ENCODE peak calls at places on chromosome 11, in four cellular contexts. A is HepG2, V is K562, L is GM12878. R is an unnamed sample.
A peak's percentile ranks its signal among the peaks of the same experiment; 100 is the strongest.

GRCh38 chr11:128236506-128237498 is 350.6 kb downstream of the ETS1 start:
- DNase-seq in A (no peak), V (no peak), L (no peak), R (no peak)

GRCh38 chr11:68617925-68618809 is 66.2 kb upstream of the GAL start:
- DNase-seq in A (no peak), V (no peak), L (no peak), R (no peak)

GRCh38 chr11:36069576-36070214 is 125.8 kb downstream of the LDLRAD3 start:
- DNase-seq in A (no peak), V (no peak), L (peak; percentile 15), R (no peak)

GRCh38 chr11:111694851-111695250 is 71.3 kb downstream of the PPP2R1B start:
- DNase-seq in A (no peak), V (no peak), L (no peak), R (peak; percentile 10)

GRCh38 chr11:60658409-60658808 is 41.0 kb upstream of the MS4A8 start:
- DNase-seq in A (peak; percentile 35), V (no peak), L (no peak), R (no peak)

GRCh38 chr11:92596596-92597317 is 372.1 kb downstream of the FAT3 start:
- DNase-seq in A (no peak), V (no peak), L (no peak), R (no peak)

GRCh38 chr11:67438121-67438902 is 830 bp upstream of the PTPRCAP start:
- DNase-seq in A (no peak), V (peak; percentile 38), L (no peak), R (no peak)

GRCh38 chr11:36306888-36307287 is 10.8 kb downstream of the PRR5L start:
- DNase-seq in A (peak; percentile 36), V (no peak), L (no peak), R (no peak)

GRCh38 chr11:69472766-69473519 is 8.5 kb upstream of the LINC01488 start:
- DNase-seq in A (no peak), V (no peak), L (no peak), R (no peak)

GRCh38 chr11:94732617-94733292 is 35.4 kb upstream of the AMOTL1 start:
- DNase-seq in A (no peak), V (no peak), L (no peak), R (no peak)

GRCh38 chr11:9922806-9923205 is 258.9 kb downstream of the SWAP70 start:
- DNase-seq in A (no peak), V (no peak), L (no peak), R (no peak)

GRCh38 chr11:10818594-10818993 is 9.9 kb upstream of the EIF4G2 start:
- DNase-seq in A (no peak), V (no peak), L (no peak), R (no peak)

GRCh38 chr11:46936138-46937110 is at the start of gene CSTPP1:
- DNase-seq in A (peak; percentile 88), V (peak; percentile 98), L (peak; percentile 77), R (peak; percentile 95)

GRCh38 chr11:33930317-33931021 is 38.6 kb upstream of the LMO2 start:
- DNase-seq in A (no peak), V (no peak), L (no peak), R (no peak)

GRCh38 chr11:124839051-124839971 is 25.9 kb upstream of the ROBO3 start:
- DNase-seq in A (no peak), V (peak; percentile 20), L (no peak), R (no peak)

GRCh38 chr11:120089036-120090001 is 48.6 kb downstream of the TRIM29 start:
- DNase-seq in A (no peak), V (no peak), L (no peak), R (no peak)

GRCh38 chr11:128720522-128720985 is 26.7 kb downstream of the FLI1 start:
- DNase-seq in A (no peak), V (no peak), L (no peak), R (no peak)

GRCh38 chr11:121449626-121450025 is 2.5 kb upstream of the SORL1 start:
- DNase-seq in A (no peak), V (no peak), L (no peak), R (no peak)

GRCh38 chr11:85385561-85385960 is 241.6 kb downstream of the DLG2 start:
- DNase-seq in A (no peak), V (no peak), L (no peak), R (no peak)

GRCh38 chr11:80388536-80388935 is 947.7 kb upstream of the TENM4 start:
- DNase-seq in A (no peak), V (no peak), L (no peak), R (no peak)

GRCh38 chr11:33696931-33697638 is 3.5 kb downstream of the C11orf91 start:
- DNase-seq in A (no peak), V (no peak), L (no peak), R (no peak)

GRCh38 chr11:8075119-8075726 is 5.8 kb upstream of the TUB start:
- DNase-seq in A (no peak), V (no peak), L (no peak), R (no peak)

GRCh38 chr11:64163951-64164350 is 2.0 kb downstream of the MACROD1 start:
- DNase-seq in A (no peak), V (no peak), L (no peak), R (no peak)

GRCh38 chr11:40337118-40337517 is 1122.3 kb downstream of the LRRC4C start:
- DNase-seq in A (no peak), V (no peak), L (no peak), R (no peak)

GRCh38 chr11:72781313-72782080 is 12.3 kb downstream of the STARD10 start:
- DNase-seq in A (no peak), V (peak; percentile 86), L (no peak), R (peak; percentile 81)

GRCh38 chr11:111476961-111477360 is 35.2 kb downstream of the BTG4 start:
- DNase-seq in A (no peak), V (no peak), L (no peak), R (no peak)

GRCh38 chr11:60762851-60763691 is 6.4 kb downstream of the MS4A15 start:
- DNase-seq in A (peak; percentile 25), V (peak; percentile 34), L (peak; percentile 94), R (no peak)

GRCh38 chr11:69065136-69065710 is 16.5 kb downstream of the TPCN2 start:
- DNase-seq in A (no peak), V (no peak), L (no peak), R (no peak)

GRCh38 chr11:121426476-121427454 is 25.3 kb upstream of the SORL1 start:
- DNase-seq in A (no peak), V (peak; percentile 33), L (no peak), R (peak; percentile 42)

GRCh38 chr11:126716456-126717083 is 284.0 kb downstream of the KIRREL3 start:
- DNase-seq in A (peak; percentile 3), V (peak; percentile 48), L (no peak), R (peak; percentile 48)

GRCh38 chr11:113884361-113884836 is 9.0 kb upstream of the USP28 start:
- DNase-seq in A (peak; percentile 45), V (no peak), L (no peak), R (no peak)

GRCh38 chr11:61671527-61671926 is 8.7 kb upstream of the DAGLA start:
- DNase-seq in A (peak; percentile 85), V (peak; percentile 50), L (no peak), R (no peak)

GRCh38 chr11:6418199-6418957 is 516 bp downstream of the APBB1 start:
- DNase-seq in A (no peak), V (no peak), L (no peak), R (peak; percentile 39)

GRCh38 chr11:32072872-32073661 is 17.8 kb upstream of the RCN1 start:
- DNase-seq in A (no peak), V (no peak), L (no peak), R (no peak)

GRCh38 chr11:120807414-120808150 is 216.3 kb upstream of the TBCEL start:
- DNase-seq in A (peak; percentile 60), V (no peak), L (no peak), R (no peak)

GRCh38 chr11:57751676-57752253 is at the start of gene BTBD18:
- DNase-seq in A (peak; percentile 83), V (peak; percentile 38), L (no peak), R (peak; percentile 46)

GRCh38 chr11:13972033-13972910 is 9.7 kb downstream of the SPON1 start:
- DNase-seq in A (no peak), V (no peak), L (no peak), R (no peak)

GRCh38 chr11:13965337-13965736 is 2.8 kb downstream of the SPON1 start:
- DNase-seq in A (peak; percentile 13), V (no peak), L (no peak), R (no peak)

GRCh38 chr11:13972958-13973357 is 10.4 kb downstream of the SPON1 start:
- DNase-seq in A (no peak), V (no peak), L (no peak), R (no peak)

GRCh38 chr11:13966486-13966885 is 4.0 kb downstream of the SPON1 start:
- DNase-seq in A (no peak), V (no peak), L (no peak), R (no peak)

GRCh38 chr11:13970986-13971385 is 8.5 kb downstream of the SPON1 start:
- DNase-seq in A (peak; percentile 30), V (no peak), L (no peak), R (no peak)
- TF ChIP-seq TARDBP in A (no peak), V (no peak), L (no peak), R (no peak)

DNA sequence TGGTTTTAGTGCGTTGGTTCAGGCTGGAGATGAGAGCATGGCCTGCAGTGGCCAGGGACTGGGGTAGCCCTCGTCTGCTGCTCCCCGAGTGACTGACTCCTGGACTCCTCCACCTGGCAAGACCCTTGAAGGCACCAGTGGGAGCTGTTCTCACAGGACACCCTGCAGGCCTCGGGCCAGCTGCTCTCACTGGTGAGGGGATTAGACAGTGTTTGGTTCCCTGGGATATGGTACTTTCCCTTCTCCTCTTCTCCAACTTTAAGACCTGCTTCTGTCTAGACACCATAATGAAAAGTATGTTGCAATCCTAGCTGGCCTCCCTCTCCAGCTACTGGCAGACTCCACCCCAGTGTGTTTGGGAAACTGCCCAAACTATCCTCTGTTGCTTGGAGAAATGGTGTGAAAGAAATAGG is 168.8 kb upstream of the CADM1 start:
- DNase-seq in A (no peak), V (no peak), L (no peak), R (no peak)
- TF ChIP-seq FOXK2 in A (no peak), V (no peak), L (no peak), R (no peak)

GRCh38 chr11:59199546-59200420 is 12.9 kb downstream of the MPEG1 start:
- DNase-seq in A (no peak), V (no peak), L (peak; percentile 95), R (no peak)

GRCh38 chr11:59195596-59195995 is 17.1 kb downstream of the MPEG1 start:
- DNase-seq in A (no peak), V (no peak), L (no peak), R (no peak)

GRCh38 chr11:59200421-59200746 is 12.3 kb downstream of the MPEG1 start:
- DNase-seq in A (no peak), V (no peak), L (no peak), R (no peak)

GRCh38 chr11:59196777-59197176 is 15.9 kb downstream of the MPEG1 start:
- DNase-seq in A (no peak), V (no peak), L (no peak), R (no peak)

GRCh38 chr11:59197990-59198389 is 14.7 kb downstream of the MPEG1 start:
- DNase-seq in A (no peak), V (no peak), L (no peak), R (no peak)
- TF ChIP-seq SP1 in A (no peak), V (no peak), L (no peak), R (no peak)

GRCh38 chr11:79313513-79313912 is 127.3 kb downstream of the TENM4 start:
- DNase-seq in A (no peak), V (no peak), L (no peak), R (no peak)

GRCh38 chr11:79311461-79311860 is 129.4 kb downstream of the TENM4 start:
- DNase-seq in A (no peak), V (no peak), L (no peak), R (no peak)

GRCh38 chr11:79314906-79315689 is 125.7 kb downstream of the TENM4 start:
- DNase-seq in A (no peak), V (no peak), L (no peak), R (no peak)

GRCh38 chr11:79309402-79309801 is 131.4 kb downstream of the TENM4 start:
- DNase-seq in A (no peak), V (no peak), L (no peak), R (no peak)

GRCh38 chr11:79312591-79313267 is 128.1 kb downstream of the TENM4 start:
- DNase-seq in A (no peak), V (no peak), L (no peak), R (no peak)
- TF ChIP-seq TARDBP in A (no peak), V (no peak), L (no peak), R (no peak)